ENCODE peak calls at places on chromosomes 1 and 21, in six cellular contexts. E is fibroblast of lung, M is upper lobe of right lung, I is BE2C, V is heart right ventricle, N is hepatocyte. W is an unnamed sample. For H3K4me1, the result is how much of the 10 kb centered on the place peaks cover.

GRCh38 chr1:228206582-228207351 is 1.1 kb upstream of the OBSCN start:
- DNase-seq in E (no peak), M (no peak), I (no peak), V (no peak), N (peak), W (no peak)

GRCh38 chr1:64823691-64824476 is 79.0 kb downstream of the RAVER2 start:
- DNase-seq in E (peak), M (peak), I (peak), V (peak), N (peak), W (no peak)

GRCh38 chr1:36306210-36306901 is at the start of gene SH3D21:
- DNase-seq in E (peak), M (peak), I (peak), V (peak), N (peak), W (peak)

GRCh38 chr1:150362721-150363425 is 1.1 kb upstream of the RPRD2 start:
- DNase-seq in E (no peak), M (peak), I (no peak), V (no peak), N (no peak), W (no peak)

GRCh38 chr1:208089971-208090755 is 154.0 kb downstream of the PLXNA2 start:
- DNase-seq in E (peak), M (no peak), I (peak), V (peak), N (no peak), W (no peak)

GRCh38 chr1:55048453-55049270 is 9.3 kb downstream of the PCSK9 start:
- DNase-seq in E (no peak), M (no peak), I (no peak), V (no peak), N (no peak), W (no peak)

GRCh38 chr1:40926441-40926840 is 53.1 kb upstream of the CTPS1 start:
- DNase-seq in E (peak), M (no peak), I (no peak), V (no peak), N (no peak), W (no peak)

GRCh38 chr1:73998348-73998959 is 199.5 kb downstream of the LRRIQ3 start:
- DNase-seq in E (peak), M (no peak), I (no peak), V (no peak), N (peak), W (no peak)

GRCh38 chr1:171335964-171336363 is 22.0 kb downstream of the FMO4 start:
- DNase-seq in E (no peak), M (no peak), I (no peak), V (no peak), N (no peak), W (no peak)

GRCh38 chr21:46071082-46071481 is 26.8 kb upstream of the COL6A2 start:
- DNase-seq in E (no peak), M (peak), I (peak), V (no peak), N (no peak), W (peak)

GRCh38 chr1:201016211-201016651 is 7.3 kb downstream of the KIF21B start:
- DNase-seq in E (peak), M (peak), I (peak), V (peak), N (peak), W (peak)
- H3K4me1 ChIP-seq in E (under half), M (under half), I (under half), V (half or more), N (under half), W (half or more)

GRCh38 chr1:66436378-66437135 is 97.4 kb upstream of the SGIP1 start:
- DNase-seq in E (peak), M (no peak), I (no peak), V (no peak), N (no peak), W (no peak)
- TF ChIP-seq CTCF in E (peak), M (peak), I (peak), V (peak), N (peak), W (peak)

GRCh38 chr1:1763657-1764621 is 14.3 kb downstream of the NADK start:
- DNase-seq in E (peak), M (peak), I (no peak), V (no peak), N (no peak), W (peak)
- H3K4me3 ChIP-seq in E (no peak), M (no peak), I (no peak), V (no peak), N (no peak), W (no peak)

GRCh38 chr1:201374376-201374775 is 3.1 kb downstream of the TNNT2 start:
- DNase-seq in E (no peak), M (no peak), I (no peak), V (no peak), N (no peak), W (no peak)
- H3K4me1 ChIP-seq in E (under half), M (under half), I (under half), V (half or more), N (under half), W (under half)

DNA sequence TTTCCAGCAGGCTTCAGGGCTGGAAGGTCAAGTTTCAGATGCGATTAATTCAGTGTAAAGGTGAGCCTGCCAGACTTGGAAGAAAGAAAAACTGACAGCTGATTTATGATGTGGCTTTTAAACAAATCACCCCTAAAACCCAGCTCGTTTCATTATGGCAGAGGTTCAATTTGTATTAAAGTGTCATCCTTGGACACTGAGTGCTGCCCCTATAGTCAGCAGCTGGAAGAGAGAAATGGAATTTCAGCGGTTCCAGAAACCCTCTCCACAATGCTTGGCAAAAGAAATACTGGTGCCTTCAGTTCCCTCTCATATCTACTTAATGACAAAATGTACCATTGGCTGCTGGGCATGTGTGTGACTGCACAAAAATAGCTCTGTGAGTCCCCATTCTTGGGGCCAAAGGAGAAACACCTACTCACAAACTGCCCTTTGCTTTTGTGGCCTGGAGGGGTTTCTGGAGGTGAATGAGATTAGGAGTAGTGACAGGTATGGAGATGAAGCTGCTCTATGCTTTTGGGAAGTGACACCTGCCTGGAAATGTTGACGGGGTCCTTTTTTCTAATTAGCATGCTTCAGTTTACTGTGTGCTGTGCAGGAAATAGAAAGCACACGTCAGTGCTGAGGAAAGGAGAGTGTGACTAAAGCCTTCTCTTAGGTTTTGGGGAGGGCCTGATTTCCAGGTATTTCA is 95.1 kb upstream of the TSPAN2 start:
- DNase-seq in E (no peak), M (no peak), I (no peak), V (peak), N (no peak), W (no peak)
- TF ChIP-seq CTCF in E (peak), M (no peak), I (no peak), V (no peak), N (no peak), W (no peak)

GRCh38 chr1:26724938-26725337 is 29.1 kb downstream of the ARID1A start:
- DNase-seq in E (no peak), M (no peak), I (no peak), V (no peak), N (no peak), W (no peak)

GRCh38 chr1:26726784-26727183 is 31.0 kb downstream of the ARID1A start:
- DNase-seq in E (no peak), M (no peak), I (no peak), V (no peak), N (no peak), W (no peak)

GRCh38 chr1:26724118-26724517 is 28.3 kb downstream of the ARID1A start:
- DNase-seq in E (no peak), M (no peak), I (no peak), V (no peak), N (no peak), W (no peak)

GRCh38 chr1:26721669-26722355 is 26.0 kb downstream of the ARID1A start:
- DNase-seq in E (no peak), M (no peak), I (no peak), V (no peak), N (no peak), W (no peak)

GRCh38 chr1:26723013-26723991 is 27.5 kb downstream of the ARID1A start:
- DNase-seq in E (peak), M (peak), I (peak), V (peak), N (peak), W (peak)
- H3K4me3 ChIP-seq in E (no peak), M (no peak), I (peak), V (no peak), N (no peak), W (peak)